ENCODE peak calls at places on chromosomes 6 and 20, in four cellular contexts. L, V, K and G are unnamed samples.

GRCh38 chr6:105034470-105034869 is 77.6 kb downstream of the LIN28B start:
- DNase-seq in L (no peak), K (no peak), V (no peak), G (no peak)

GRCh38 chr20:62598761-62599194 is 43.5 kb upstream of the SLCO4A1 start:
- DNase-seq in L (peak; percentile 41), K (no peak), V (no peak), G (no peak)

GRCh38 chr6:34531580-34532201 is 24.4 kb downstream of the SPDEF start:
- DNase-seq in L (peak; percentile 43), V (no peak), K (no peak), G (no peak)

GRCh38 chr6:125913864-125914351 is 42.7 kb upstream of the HINT3 start:
- DNase-seq in K (no peak), V (no peak), L (peak; percentile 81), G (peak; percentile 30)

GRCh38 chr6:170344631-170345576 is 38.3 kb downstream of the FAM120B start:
- DNase-seq in K (no peak), L (no peak), V (peak; percentile 55), G (no peak)

GRCh38 chr6:114304304-114304887 is 38.4 kb downstream of the HS3ST5 start:
- DNase-seq in V (peak; percentile 19), L (peak; percentile 45), K (peak; percentile 6), G (peak; percentile 11)

GRCh38 chr6:98054453-98054852 is 771.4 kb upstream of the MMS22L start:
- DNase-seq in L (peak; percentile 43), K (no peak), V (no peak), G (no peak)

GRCh38 chr20:53136473-53136872 is 164.3 kb downstream of the TSHZ2 start:
- DNase-seq in K (no peak), L (no peak), V (no peak), G (no peak)

GRCh38 chr6:163780993-163781392 is 366.5 kb downstream of the QKI start:
- DNase-seq in L (peak; percentile 64), K (peak; percentile 47), V (no peak), G (no peak)

GRCh38 chr6:26556263-26557070 is 18.3 kb downstream of the HMGN4 start:
- DNase-seq in V (peak; percentile 93), K (peak; percentile 18), L (peak; percentile 95), G (peak; percentile 79)

GRCh38 chr6:156582509-156582992 is 194.6 kb upstream of the ARID1B start:
- DNase-seq in L (no peak), K (peak; percentile 84), V (no peak), G (no peak)

GRCh38 chr20:1945134-1945618 is 48.7 kb downstream of the PDYN start:
- DNase-seq in L (no peak), K (no peak), V (no peak), G (no peak)

GRCh38 chr20:36313936-36314335 is 7.8 kb downstream of the DLGAP4 start:
- DNase-seq in L (no peak), K (no peak), V (no peak), G (no peak)

GRCh38 chr6:108123946-108124345 is 41.9 kb upstream of the NR2E1 start:
- DNase-seq in K (no peak), L (no peak), V (no peak), G (no peak)

GRCh38 chr6:116876635-116877611 is at the start of gene RFX6:
- DNase-seq in V (no peak), L (no peak), K (no peak), G (no peak)

GRCh38 chr6:80436663-80437062 is 330.2 kb downstream of the BCKDHB start:
- DNase-seq in K (no peak), L (no peak), V (no peak), G (no peak)

GRCh38 chr6:151388997-151389639 is 2.2 kb downstream of the ZBTB2 start:
- DNase-seq in L (peak; percentile 76), K (no peak), V (no peak), G (peak; percentile 14)

GRCh38 chr6:148892247-148892646 is 145.4 kb downstream of the UST start:
- DNase-seq in V (no peak), K (no peak), L (no peak), G (no peak)

GRCh38 chr6:88858455-88858854 is 105.0 kb downstream of the RNGTT start:
- DNase-seq in K (no peak), V (no peak), L (no peak), G (no peak)

GRCh38 chr20:45459606-45460005 is 9.9 kb upstream of the WFDC2 start:
- DNase-seq in V (no peak), K (no peak), L (peak; percentile 26), G (no peak)

GRCh38 chr20:3612795-3613560 is 50.2 kb downstream of the GFRA4 start:
- DNase-seq in V (no peak), K (no peak), L (no peak), G (no peak)